ENCODE peak calls at places on chromosome 11, in five cellular contexts. A is type B pancreatic cell; N is stimulated activated naive B cell treated with anti-CD40 and anti-IgM and Interleukin-4, amounts not matched to agents 10 μg/mL and 1 μg/mL and 100 μg/mL, for 72 hours; I is activated CD4-positive, CD25-positive, alpha-beta regulatory T cell treated with anti-CD3 and anti-CD28 coated beads, Interleukin-2, amount 50 U/mL, for 72 hours; O is T-helper 1 cell. K is an unnamed sample.

GRCh38 chr11:85828640-85828978 is 17.7 kb upstream of the SYTL2 start:
- DNase-seq in A (no peak), N (no peak), O (no peak), I (no peak), K (no peak)

GRCh38 chr11:6968816-6969215 is 42.6 kb downstream of the ZNF215 start:
- DNase-seq in N (no peak), O (no peak), I (no peak), A (no peak), K (no peak)

GRCh38 chr11:18657696-18658095 is 23.6 kb upstream of the SPTY2D1 start:
- DNase-seq in A (no peak), O (no peak), N (no peak), I (no peak), K (no peak)

GRCh38 chr11:104799251-104799650 is 99.0 kb downstream of the CASP12 start:
- DNase-seq in O (no peak), A (no peak), I (no peak), N (no peak), K (no peak)

GRCh38 chr11:27870985-27871485 is 170.8 kb upstream of the BDNF start:
- DNase-seq in N (no peak), A (no peak), I (no peak), O (no peak), K (no peak)

GRCh38 chr11:89267660-89268302 is 90.1 kb downstream of the TYR start:
- DNase-seq in O (no peak), I (no peak), A (no peak), N (no peak), K (no peak)

GRCh38 chr11:113681282-113681681 is 24.8 kb downstream of the TMPRSS5 start:
- DNase-seq in N (no peak), A (no peak), O (no peak), I (no peak), K (no peak)

GRCh38 chr11:19091366-19091765 is 25.6 kb upstream of the ZDHHC13 start:
- DNase-seq in O (no peak), A (no peak), I (no peak), N (no peak), K (no peak)

GRCh38 chr11:128841461-128842072 is 25.5 kb downstream of the KCNJ1 start:
- DNase-seq in O (no peak), N (peak; percentile 40), I (no peak), A (no peak), K (no peak)

GRCh38 chr11:76665921-76666351 is 4.6 kb downstream of the LRRC32 start:
- DNase-seq in I (no peak), N (no peak), A (no peak), O (no peak), K (no peak)

GRCh38 chr11:14537134-14537599 is 17.0 kb upstream of the PSMA1 start:
- DNase-seq in A (no peak), N (no peak), O (peak; percentile 27), I (no peak), K (no peak)

GRCh38 chr11:14300661-14301304 is 58.2 kb downstream of the RRAS2 start:
- DNase-seq in O (peak; percentile 19), A (no peak), I (no peak), N (peak; percentile 28), K (peak; percentile 57)

GRCh38 chr11:14643697-14644395 is at the start of gene PDE3B:
- DNase-seq in N (peak; percentile 48), A (peak; percentile 82), I (peak; percentile 78), O (peak; percentile 59), K (no peak)

GRCh38 chr11:6531267-6531752 is 34.2 kb downstream of the DNHD1 start:
- DNase-seq in O (peak; percentile 13), N (no peak), I (no peak), A (no peak), K (no peak)

GRCh38 chr11:34727228-34727737 is 106.4 kb downstream of the EHF start:
- DNase-seq in A (no peak), I (no peak), O (no peak), N (no peak), K (no peak)

GRCh38 chr11:46914363-46914762 is 4.0 kb downstream of the LRP4 start:
- DNase-seq in A (no peak), O (no peak), N (no peak), I (no peak), K (no peak)

GRCh38 chr11:43278302-43278956 is 33.4 kb upstream of the API5 start:
- DNase-seq in I (no peak), N (no peak), A (no peak), O (no peak), K (no peak)

GRCh38 chr11:109236696-109237095 is 185.3 kb upstream of the C11orf87 start:
- DNase-seq in I (no peak), O (no peak), N (no peak), A (no peak), K (no peak)

GRCh38 chr11:115503886-115504278 is 333 bp downstream of the CADM1 start:
- DNase-seq in N (no peak), I (no peak), O (no peak), A (no peak), K (no peak)

GRCh38 chr11:8250981-8251620 is 12.6 kb downstream of the LMO1 start:
- DNase-seq in N (no peak), A (peak; percentile 62), I (peak; percentile 19), O (no peak), K (no peak)

GRCh38 chr11:85685131-85685819 is 720 bp downstream of the CCDC89 start:
- DNase-seq in A (no peak), O (no peak), N (no peak), I (no peak), K (no peak)

GRCh38 chr11:1390603-1391164 is 950 bp downstream of the BRSK2 start:
- DNase-seq in O (no peak), A (no peak), I (no peak), N (no peak), K (no peak)

GRCh38 chr11:73950869-73951710 is at the start of gene DNAJB13:
- DNase-seq in O (no peak), N (no peak), I (no peak), A (no peak), K (no peak)

GRCh38 chr11:115616941-115617340 is 112.7 kb upstream of the CADM1 start:
- DNase-seq in A (no peak), I (no peak), N (no peak), O (no peak), K (peak; percentile 61)